ENCODE peak calls at places on chromosomes 6 and 20, in six cellular contexts. Z is IMR-90, E is H54, W is heart left ventricle, H is uterus, J is A549. X is an unnamed sample.

GRCh38 chr6:106146852-106147351 is 60.8 kb downstream of the PRDM1 start:
- DNase-seq in Z (peak; percentile 34), W (no peak), H (no peak), J (no peak), E (no peak), X (no peak)

GRCh38 chr6:7173843-7174503 is 66.2 kb downstream of the RREB1 start:
- DNase-seq in E (no peak), H (no peak), Z (no peak), J (no peak), W (no peak), X (no peak)

GRCh38 chr6:21922086-21922485 is 328.5 kb downstream of the SOX4 start:
- DNase-seq in E (no peak), Z (peak; percentile 41), H (no peak), W (no peak), J (peak; percentile 50), X (no peak)

GRCh38 chr6:136696238-136696637 is 96.0 kb downstream of the MAP3K5 start:
- DNase-seq in E (no peak), H (peak; percentile 29), Z (peak; percentile 23), W (no peak), J (no peak), X (no peak)

GRCh38 chr6:143270026-143270425 is 180.5 kb downstream of the ADAT2 start:
- DNase-seq in H (no peak), J (no peak), W (no peak), Z (peak; percentile 74), E (no peak), X (no peak)

GRCh38 chr6:46199387-46199786 is 28.6 kb upstream of the ENPP5 start:
- DNase-seq in H (no peak), J (no peak), W (no peak), E (no peak), Z (no peak), X (peak; percentile 62)

GRCh38 chr6:106360989-106361430 is 493 bp downstream of the CRYBG1 start:
- DNase-seq in E (no peak), H (no peak), W (peak; percentile 20), Z (no peak), J (no peak), X (no peak)

GRCh38 chr6:168044521-168045130 is 34.4 kb downstream of the FRMD1 start:
- DNase-seq in H (no peak), E (no peak), Z (no peak), J (no peak), W (no peak), X (no peak)

GRCh38 chr6:44126320-44127149 is 717 bp downstream of the MRPL14 start:
- DNase-seq in W (peak; percentile 47), H (peak; percentile 62), Z (peak; percentile 82), E (peak; percentile 91), J (peak; percentile 22), X (peak; percentile 80)

GRCh38 chr20:17687800-17688199 is 5.8 kb upstream of the RRBP1 start:
- DNase-seq in E (no peak), H (no peak), J (no peak), Z (no peak), W (no peak), X (no peak)

GRCh38 chr6:45447005-45447404 is 69.3 kb upstream of the SUPT3H start:
- DNase-seq in W (no peak), E (no peak), H (no peak), J (no peak), Z (no peak), X (no peak)

GRCh38 chr6:157983439-157984119 is 1.9 kb downstream of the SYNJ2 start:
- DNase-seq in W (no peak), Z (peak; percentile 36), E (no peak), H (no peak), J (no peak), X (no peak)

GRCh38 chr20:4234128-4234527 is 218.8 kb upstream of the RNF24 start:
- DNase-seq in J (peak; percentile 49), H (peak; percentile 74), Z (peak; percentile 76), W (no peak), E (no peak), X (no peak)

GRCh38 chr6:2529217-2529719 is 221.5 kb downstream of the MYLK4 start:
- DNase-seq in W (no peak), Z (no peak), J (no peak), H (no peak), E (no peak), X (no peak)

GRCh38 chr6:135087403-135087802 is 32.8 kb upstream of the HBS1L start:
- DNase-seq in E (no peak), H (no peak), J (peak; percentile 2), W (no peak), Z (no peak), X (no peak)

GRCh38 chr6:66838764-66839163 is 1131.7 kb upstream of the EYS start:
- DNase-seq in W (no peak), E (no peak), H (no peak), Z (no peak), J (no peak), X (no peak)

GRCh38 chr6:139882234-139882633 is 507.8 kb upstream of the CITED2 start:
- DNase-seq in W (no peak), E (no peak), Z (peak; percentile 78), H (no peak), J (no peak), X (no peak)

GRCh38 chr6:87731818-87732661 is 30.0 kb upstream of the AKIRIN2 start:
- DNase-seq in E (peak; percentile 79), W (peak; percentile 82), J (peak; percentile 92), H (peak; percentile 85), Z (peak; percentile 86), X (peak; percentile 91)

GRCh38 chr20:37804584-37805566 is 98.1 kb upstream of the VSTM2L start:
- DNase-seq in Z (no peak), E (no peak), J (no peak), H (no peak), W (no peak), X (no peak)

GRCh38 chr6:5181494-5182287 is 79.1 kb downstream of the LYRM4 start:
- DNase-seq in Z (no peak), H (no peak), J (peak; percentile 28), E (no peak), W (no peak), X (no peak)

GRCh38 chr20:38930242-38930569 is 4.0 kb downstream of the FAM83D start:
- DNase-seq in W (no peak), H (no peak), E (no peak), Z (no peak), J (no peak), X (no peak)

GRCh38 chr20:38927902-38928578 is 1.8 kb downstream of the FAM83D start:
- DNase-seq in E (no peak), Z (no peak), J (peak; percentile 24), H (no peak), W (no peak), X (no peak)

GRCh38 chr20:38924718-38925117 is 1.5 kb upstream of the FAM83D start:
- DNase-seq in J (no peak), E (no peak), H (no peak), W (no peak), Z (no peak), X (no peak)

GRCh38 chr20:38926934-38927616 is 858 bp downstream of the FAM83D start:
- DNase-seq in Z (peak; percentile 36), H (no peak), W (no peak), E (no peak), J (peak; percentile 10), X (no peak)

DNA sequence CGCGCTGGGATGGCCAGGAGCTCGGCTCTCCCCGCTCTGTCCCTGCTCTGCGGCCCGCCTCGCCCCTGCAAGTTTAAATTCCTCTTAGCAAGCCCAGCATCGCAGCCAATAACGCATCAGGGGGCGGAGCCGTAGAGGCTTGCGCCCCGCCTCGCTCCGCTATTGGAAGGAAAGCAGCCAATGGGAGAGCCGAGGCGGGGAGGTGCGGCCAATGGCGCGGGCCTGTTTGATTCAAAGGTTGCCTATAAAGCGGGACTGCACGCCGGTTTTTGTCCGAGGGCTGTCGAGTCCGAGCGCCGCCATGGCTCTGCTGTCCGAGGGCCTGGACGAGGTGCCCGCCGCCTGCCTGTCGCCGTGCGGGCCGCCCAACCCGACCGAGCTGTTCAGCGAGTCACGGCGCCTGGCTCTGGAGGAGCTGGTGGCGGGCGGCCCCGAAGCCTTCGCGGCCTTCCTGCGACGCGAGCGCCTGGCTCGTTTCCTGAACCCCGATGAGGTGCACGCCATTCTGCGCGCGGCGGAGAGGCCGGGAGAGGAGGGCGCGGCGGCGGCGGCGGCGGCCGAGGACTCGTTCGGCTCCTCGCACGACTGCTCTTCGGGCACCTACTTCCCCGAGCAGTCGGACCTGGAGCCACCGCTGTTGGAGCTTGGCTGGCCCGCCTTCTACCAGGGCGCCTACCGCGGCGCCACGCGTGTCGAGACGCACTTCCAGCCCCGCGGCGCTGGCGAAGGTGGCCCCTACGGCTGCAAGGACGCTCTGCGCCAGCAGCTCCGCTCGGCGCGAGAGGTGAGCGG is at the start of gene FAM83D:
- DNase-seq in H (peak; percentile 83), Z (peak; percentile 97), E (peak; percentile 96), J (peak; percentile 99), W (peak; percentile 91), X (peak; percentile 70)
- TF ChIP-seq POLR2A in H (peak; percentile 76), Z (peak; percentile 93), E (peak; percentile 97), J (peak; percentile 98), W (no peak), X (no peak)

GRCh38 chr6:82331031-82331773 is 32.4 kb upstream of the TPBG start:
- DNase-seq in Z (peak; percentile 42), H (no peak), W (no peak), J (peak; percentile 59), E (peak; percentile 7), X (no peak)
- TF ChIP-seq POLR2A in Z (no peak), H (no peak), W (no peak), J (no peak), E (no peak), X (no peak)

DNA sequence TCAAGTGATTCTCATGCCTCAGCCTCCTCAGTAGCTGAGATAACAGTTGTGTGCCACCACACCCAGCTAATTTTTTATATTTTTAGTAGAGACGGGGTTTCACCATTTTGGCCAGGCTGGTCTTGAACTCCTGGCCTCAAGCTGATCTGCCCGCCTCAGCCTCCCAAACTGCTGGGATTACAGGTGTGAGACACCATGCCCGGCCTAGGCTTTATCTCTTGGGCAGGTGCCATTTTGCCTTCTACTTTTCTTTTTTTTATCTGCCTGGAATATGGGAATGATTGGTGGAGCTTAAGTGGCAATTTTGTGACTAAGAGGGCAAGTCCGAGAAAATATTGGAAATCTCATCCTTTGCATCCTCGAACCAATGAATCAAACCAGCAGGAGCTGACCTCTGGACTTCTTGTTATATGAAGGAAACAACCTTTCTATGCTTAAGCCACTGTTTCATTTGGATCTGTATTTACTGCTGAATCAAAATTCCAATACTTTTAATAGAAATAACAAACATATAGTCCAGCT is 128.9 kb upstream of the ZNF217 start:
- DNase-seq in J (no peak), H (no peak), W (no peak), E (no peak), Z (no peak), X (no peak)
- TF ChIP-seq POLR2A in J (no peak), H (no peak), W (no peak), E (no peak), Z (no peak), X (no peak)

GRCh38 chr6:97198181-97198580 is 84.8 kb downstream of the MMS22L start:
- DNase-seq in Z (peak; percentile 46), J (no peak), E (no peak), H (no peak), W (no peak), X (no peak)

GRCh38 chr6:97189767-97190166 is 93.2 kb downstream of the MMS22L start:
- DNase-seq in Z (peak; percentile 70), H (no peak), J (no peak), W (no peak), E (no peak), X (no peak)

DNA sequence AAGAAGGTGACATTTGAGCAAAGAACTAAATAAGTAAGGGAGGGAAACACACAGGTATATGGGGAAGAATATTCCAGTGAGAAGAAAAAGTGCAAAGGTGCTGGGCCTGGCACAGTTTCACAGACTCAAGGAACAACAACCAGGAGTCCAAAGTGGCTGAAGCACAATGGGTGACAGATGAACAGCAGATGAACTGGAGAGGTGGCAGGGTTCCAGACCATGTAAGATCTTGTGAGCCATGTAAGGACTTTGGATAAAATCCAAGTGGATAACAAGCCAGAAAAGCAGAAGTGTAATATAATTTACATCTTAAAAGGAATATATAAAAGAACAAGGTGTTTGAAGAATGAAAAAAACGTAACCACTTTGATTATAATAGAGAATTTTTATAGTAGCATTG is 87.9 kb downstream of the MMS22L start:
- DNase-seq in E (no peak), Z (peak; percentile 24), W (no peak), J (no peak), H (no peak), X (no peak)
- TF ChIP-seq POLR2A in E (no peak), Z (no peak), W (no peak), J (no peak), H (no peak), X (no peak)

X was measured in gastrocnemius medialis.